ENCODE peak calls at places on chromosomes 7 and 10, in five cellular contexts. O is neural crest cell, G is fibroblast of gingiva, M is aorta, A is HuH-7.5. W is an unnamed sample.

GRCh38 chr7:27897001-27897400 is 157.0 kb downstream of the TAX1BP1 start:
- DNase-seq in O (no peak), G (peak; percentile 61), M (no peak), A (no peak), W (no peak)

GRCh38 chr7:149625947-149626392 is 128.4 kb upstream of the ZNF746 start:
- DNase-seq in O (no peak), G (peak; percentile 26), M (no peak), A (no peak), W (no peak)

GRCh38 chr7:152330827-152331226 is 105.0 kb downstream of the KMT2C start:
- DNase-seq in O (no peak), G (peak; percentile 42), M (no peak), A (no peak), W (no peak)

GRCh38 chr7:27141591-27142561 is 1.6 kb downstream of the HOXA5 start:
- DNase-seq in O (no peak), G (no peak), M (peak; percentile 55), A (peak; percentile 96), W (no peak)

GRCh38 chr10:17074548-17074860 is 55.1 kb downstream of the CUBN start:
- DNase-seq in O (no peak), G (no peak), M (no peak), A (no peak), W (no peak)

GRCh38 chr10:3729397-3729796 is 55.6 kb downstream of the KLF6 start:
- DNase-seq in O (no peak), G (no peak), M (no peak), A (no peak), W (no peak)

GRCh38 chr7:85074-85945 is 107.1 kb upstream of the FAM20C start:
- DNase-seq in O (no peak), G (no peak), M (no peak), A (no peak), W (no peak)

GRCh38 chr7:68706291-68706690 is 892.0 kb upstream of the AUTS2 start:
- DNase-seq in O (no peak), G (peak; percentile 70), M (no peak), A (no peak), W (no peak)

GRCh38 chr10:16965740-16966447 is 148.7 kb upstream of the RSU1 start:
- DNase-seq in O (no peak), G (peak; percentile 97), M (peak; percentile 66), A (no peak), W (no peak)

GRCh38 chr10:123642293-123642692 is 23.9 kb upstream of the GPR26 start:
- DNase-seq in O (no peak), G (no peak), M (no peak), A (no peak), W (no peak)

GRCh38 chr10:71728218-71728737 is 8.7 kb upstream of the C10orf105 start:
- DNase-seq in O (no peak), G (no peak), M (peak; percentile 54), A (no peak), W (no peak)

GRCh38 chr10:119575506-119575905 is 21.3 kb downstream of the TIAL1 start:
- DNase-seq in O (no peak), G (peak; percentile 17), M (no peak), A (no peak), W (no peak)

W was measured in glutamatergic neuron.